ENCODE peak calls at places on chromosomes 1 and 21, in four cellular contexts. J is brain microvascular endothelial cell, W is GM23248, Y is cardiac muscle cell. X is an unnamed sample.

GRCh38 chr21:42674351-42674940 is 21.0 kb downstream of the PDE9A start:
- DNase-seq in Y (peak; percentile 38), J (no peak), W (no peak), X (peak; percentile 21)

GRCh38 chr1:114688526-114688925 is 6.8 kb downstream of the AMPD1 start:
- DNase-seq in J (no peak), Y (no peak), W (no peak), X (no peak)

GRCh38 chr1:93005252-93005598 is 44.0 kb upstream of the DIPK1A start:
- DNase-seq in J (no peak), Y (no peak), W (no peak), X (no peak)

GRCh38 chr1:82388679-82389078 is 587.9 kb downstream of the ADGRL2 start:
- DNase-seq in Y (peak; percentile 4), J (peak; percentile 61), W (peak; percentile 15), X (peak; percentile 63)

GRCh38 chr21:41583274-41583790 is 75.4 kb upstream of the TMPRSS2 start:
- DNase-seq in J (no peak), Y (no peak), W (no peak), X (no peak)

GRCh38 chr1:248243204-248243603 is 12.0 kb downstream of the OR2M4 start:
- DNase-seq in W (peak; percentile 61), Y (peak; percentile 17), J (peak; percentile 3), X (no peak)

GRCh38 chr1:93871356-93871755 is 7.7 kb downstream of the DNTTIP2 start:
- DNase-seq in W (no peak), J (no peak), Y (no peak), X (no peak)

GRCh38 chr1:209807509-209807908 is 1.6 kb upstream of the IRF6 start:
- DNase-seq in W (no peak), Y (peak; percentile 21), J (no peak), X (no peak)

GRCh38 chr1:29679828-29680558 is 443.7 kb downstream of the PTPRU start:
- DNase-seq in Y (no peak), J (no peak), W (no peak), X (no peak)

GRCh38 chr1:2231667-2232254 is 3.6 kb downstream of the SKI start:
- DNase-seq in W (peak; percentile 91), Y (peak; percentile 90), J (peak; percentile 85), X (no peak)

GRCh38 chr1:2233997-2234761 is 6.1 kb downstream of the SKI start:
- DNase-seq in W (peak; percentile 98), Y (peak; percentile 98), J (peak; percentile 74), X (peak; percentile 86)

GRCh38 chr1:2232255-2232915 is 4.3 kb downstream of the SKI start:
- DNase-seq in W (peak; percentile 51), J (no peak), Y (no peak), X (no peak)

GRCh38 chr1:2233468-2233867 is 5.3 kb downstream of the SKI start:
- DNase-seq in W (peak; percentile 53), J (no peak), Y (no peak), X (no peak)

DNA sequence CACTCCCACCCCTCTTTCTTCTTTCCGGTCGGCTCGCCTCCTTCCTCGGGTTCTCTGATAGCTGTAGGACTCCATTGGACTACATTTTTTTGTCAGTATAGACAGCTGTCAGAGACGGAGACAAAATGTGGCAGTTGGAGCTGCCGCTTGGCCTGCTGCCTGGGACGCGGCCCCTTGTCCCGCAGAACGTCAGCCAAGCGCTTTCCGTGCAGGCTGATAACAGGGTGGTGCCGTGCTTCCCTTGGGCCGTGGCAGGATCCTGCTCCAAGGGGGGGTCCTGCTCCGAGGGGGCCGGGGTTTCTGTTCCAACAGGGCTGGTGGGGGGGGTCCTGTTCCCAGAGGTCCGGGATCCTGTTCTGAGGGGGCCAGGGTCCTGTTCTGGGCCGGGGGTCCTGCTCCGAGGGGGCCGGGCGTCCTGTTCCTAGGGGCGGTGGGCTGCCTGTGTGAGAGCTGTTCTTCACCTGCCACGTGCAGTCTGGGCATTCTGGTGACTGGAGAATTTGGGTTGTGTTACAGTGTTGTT is 4.9 kb downstream of the SKI start:
- DNase-seq in J (no peak), W (peak; percentile 47), Y (peak; percentile 33), X (no peak)
- H3K4me3 ChIP-seq in J (peak overlapping the region; percentile 89), W (peak overlapping the region; percentile 90), Y (no peak overlapping the region), X (peak overlapping the region; percentile 76)

DNA sequence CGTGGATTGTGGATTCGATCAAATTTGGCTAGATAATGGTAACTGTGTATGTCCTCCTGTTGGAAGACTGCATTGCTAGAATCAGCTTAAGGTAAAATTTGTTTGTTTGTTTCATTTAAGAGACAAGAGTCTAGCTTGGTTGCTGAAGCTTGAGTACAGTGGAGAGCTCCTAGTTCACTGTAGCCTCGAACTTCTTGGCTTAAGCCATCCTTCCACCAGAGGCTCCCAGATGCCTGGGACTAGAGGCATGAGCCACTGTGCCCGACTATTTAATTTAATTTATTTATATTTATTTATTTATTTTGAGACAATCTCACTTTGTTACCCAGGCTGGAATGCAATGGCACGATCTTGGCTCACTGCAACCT is 1.5 kb downstream of the PHACTR4 start:
- DNase-seq in J (no peak), Y (no peak), W (peak; percentile 28), X (no peak)
- H3K4me3 ChIP-seq in J (no peak overlapping the region), Y (peak overlapping the region; percentile 67), W (peak overlapping the region; percentile 96), X (no peak overlapping the region)

GRCh38 chr1:56569661-56570060 is 9.7 kb downstream of the PLPP3 start:
- DNase-seq in W (no peak), J (no peak), Y (no peak), X (no peak)
- H3K4me3 ChIP-seq in W (no peak overlapping the region), J (no peak overlapping the region), Y (no peak overlapping the region), X (no peak overlapping the region)

GRCh38 chr1:89274431-89274857 is 1.8 kb upstream of the GBP5 start:
- DNase-seq in J (no peak), Y (peak; percentile 93), W (peak; percentile 87), X (no peak)
- H3K4me3 ChIP-seq in J (no peak overlapping the region), Y (no peak overlapping the region), W (no peak overlapping the region), X (no peak overlapping the region)

DNA sequence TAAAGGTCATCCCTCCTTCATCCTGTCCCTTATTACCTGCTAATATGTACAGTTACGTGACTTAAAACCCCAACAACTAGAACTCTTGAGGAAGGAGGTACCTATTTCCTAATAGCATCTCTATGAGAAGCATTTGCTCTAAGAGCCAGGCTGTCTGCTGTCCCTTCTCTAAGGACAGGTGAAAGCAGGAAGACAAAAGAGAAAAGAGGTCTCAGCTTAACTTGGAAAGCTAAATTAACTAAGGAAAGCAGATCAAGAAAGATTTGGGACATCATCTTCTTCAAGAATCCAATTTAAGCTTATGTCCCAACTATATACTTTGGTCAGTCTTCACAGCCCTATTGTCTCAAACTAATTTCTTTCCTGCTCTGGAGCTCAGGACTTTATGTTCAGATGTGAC is 2.9 kb downstream of the EGLN1 start:
- DNase-seq in W (no peak), Y (no peak), J (no peak), X (no peak)
- H3K4me3 ChIP-seq in W (peak overlapping the region; percentile 87), Y (peak overlapping the region; percentile 95), J (peak overlapping the region; percentile 83), X (peak overlapping the region; percentile 88)